ENCODE peak calls at places on chromosomes 5 and 9, in six cellular contexts. N, M, U, A, Y and C are unnamed samples.

GRCh38 chr5:600551-601541 is 11.3 kb upstream of the CEP72 start:
- DNase-seq in U (no peak), M (no peak), N (no peak), Y (peak), A (no peak), C (no peak)

GRCh38 chr9:13568446-13568845 is 289.0 kb upstream of the MPDZ start:
- DNase-seq in Y (no peak), A (no peak), U (no peak), M (no peak), N (no peak), C (peak)

GRCh38 chr5:67038817-67039603 is 157.6 kb downstream of the CD180 start:
- DNase-seq in A (no peak), M (peak), U (no peak), N (no peak), Y (no peak), C (peak)

GRCh38 chr9:3459076-3459475 is 66.7 kb downstream of the RFX3 start:
- DNase-seq in N (no peak), U (no peak), A (peak), M (no peak), Y (no peak), C (no peak)

GRCh38 chr9:93613791-93614190 is 37.4 kb downstream of the PHF2 start:
- DNase-seq in U (no peak), Y (no peak), N (no peak), M (no peak), A (no peak), C (no peak)

GRCh38 chr5:157828949-157829639 is 29.9 kb downstream of the CLINT1 start:
- DNase-seq in U (no peak), Y (no peak), A (peak), M (peak), N (no peak), C (no peak)

GRCh38 chr9:94908041-94908563 is 181.6 kb downstream of the AOPEP start:
- DNase-seq in M (no peak), Y (no peak), A (no peak), N (no peak), U (no peak), C (no peak)

GRCh38 chr5:9226026-9226536 is 319.8 kb downstream of the SEMA5A start:
- DNase-seq in A (no peak), M (no peak), U (no peak), N (no peak), Y (no peak), C (no peak)

GRCh38 chr5:139391570-139392323 is 2.0 kb upstream of the MZB1 start:
- DNase-seq in U (no peak), N (no peak), A (no peak), Y (peak), M (peak), C (peak)